ENCODE peak calls at places on chromosomes 7 and 10, in seven cellular contexts. P is Peyer's patch, S is Panc1, Z is fibroblast of villous mesenchyme, K is tibial nerve, U is WERI-Rb-1, J is AG04450. X is an unnamed sample.

GRCh38 chr10:48390933-48391845 is 84.7 kb downstream of the MAPK8 start:
- DNase-seq in P (no peak), S (peak), Z (peak), K (no peak), U (no peak), J (no peak), X (peak)

GRCh38 chr7:17625038-17625437 is 315.3 kb downstream of the SNX13 start:
- DNase-seq in P (no peak), S (no peak), Z (peak), K (no peak), U (no peak), J (peak), X (peak)

GRCh38 chr7:98211676-98212531 is 665 bp downstream of the BHLHA15 start:
- DNase-seq in P (peak), S (no peak), Z (no peak), K (no peak), U (no peak), J (no peak), X (no peak)

GRCh38 chr10:28922127-28922526 is 244.8 kb downstream of the BAMBI start:
- DNase-seq in P (no peak), S (no peak), Z (no peak), K (no peak), U (no peak), J (no peak), X (no peak)

GRCh38 chr7:118517275-118517674 is 292.8 kb downstream of the ANKRD7 start:
- DNase-seq in P (no peak), S (no peak), Z (no peak), K (no peak), U (no peak), J (no peak), X (no peak)

GRCh38 chr10:10869592-10869991 is 148.1 kb upstream of the CELF2 start:
- DNase-seq in P (no peak), S (no peak), Z (no peak), K (no peak), U (no peak), J (no peak), X (no peak)

GRCh38 chr7:34073676-34074075 is 168.3 kb downstream of the BMPER start:
- DNase-seq in P (no peak), S (no peak), Z (peak), K (no peak), U (no peak), J (no peak), X (peak)

GRCh38 chr7:108307246-108307982 is 148.8 kb downstream of the NRCAM start:
- DNase-seq in P (no peak), S (no peak), Z (no peak), K (no peak), U (no peak), J (no peak), X (no peak)

GRCh38 chr7:54796150-54796549 is 37.1 kb upstream of the SEC61G start:
- DNase-seq in P (no peak), S (no peak), Z (no peak), K (no peak), U (no peak), J (no peak), X (peak)

GRCh38 chr10:100729877-100730738 is 15.3 kb upstream of the PAX2 start:
- DNase-seq in P (no peak), S (no peak), Z (no peak), K (no peak), U (no peak), J (no peak), X (no peak)

GRCh38 chr7:37488163-37488759 is 39.6 kb upstream of the ELMO1 start:
- DNase-seq in P (no peak), S (no peak), Z (peak), K (no peak), U (peak), J (no peak), X (no peak)

GRCh38 chr7:92613214-92613613 is 23.0 kb upstream of the FAM133B start:
- DNase-seq in P (no peak), S (no peak), Z (no peak), K (no peak), U (no peak), J (no peak), X (no peak)

GRCh38 chr7:16189026-16189715 is 232.2 kb downstream of the CRPPA start:
- DNase-seq in P (no peak), S (no peak), Z (peak), K (no peak), U (no peak), J (no peak), X (peak)

GRCh38 chr10:28087675-28088351 is 88.9 kb upstream of the ODAD2 start:
- DNase-seq in P (no peak), S (no peak), Z (peak), K (no peak), U (no peak), J (peak), X (peak)

GRCh38 chr10:49579621-49580020 is 30.5 kb upstream of the SLC18A3 start:
- DNase-seq in P (no peak), S (no peak), Z (peak), K (no peak), U (no peak), J (no peak), X (peak)

DNA sequence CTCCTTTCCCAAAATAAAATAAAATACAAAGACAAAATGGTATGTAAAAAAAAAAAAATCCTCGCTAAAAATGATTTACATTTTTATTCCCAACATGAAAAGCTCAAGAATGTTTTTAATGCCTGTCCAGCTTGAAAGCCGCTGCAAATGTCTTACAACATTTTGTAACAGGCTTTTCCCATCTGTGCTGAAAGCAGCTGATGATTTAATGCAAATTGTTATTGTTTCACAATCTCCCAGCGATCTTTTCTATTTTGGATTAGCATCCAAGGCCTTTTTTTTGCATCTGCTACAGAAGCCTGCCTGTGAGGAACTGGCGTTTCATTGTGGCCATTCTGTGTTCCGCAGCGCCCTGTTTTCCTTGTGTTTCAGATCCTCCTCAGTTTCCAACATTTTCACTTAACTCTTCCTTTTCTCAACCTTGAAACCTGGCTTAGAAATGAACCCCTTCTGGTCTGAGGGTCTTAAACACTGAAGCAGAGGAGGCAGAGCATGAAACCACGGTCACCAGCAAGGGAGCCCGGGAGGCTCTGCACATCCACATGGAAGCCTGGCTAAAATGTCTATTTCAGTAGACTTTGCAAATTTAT is 712.1 kb downstream of the PARD3 start:
- DNase-seq in P (no peak), S (no peak), Z (peak), K (no peak), U (no peak), J (peak), X (peak)
- H3K4me3 ChIP-seq in P (no peak), S (no peak), Z (no peak), K (no peak), U (no peak), J (no peak), X (no peak)

GRCh38 chr7:131844380-131844779 is 288.0 kb upstream of the PODXL start:
- DNase-seq in P (no peak), S (no peak), Z (no peak), K (no peak), U (peak), J (no peak), X (no peak)
- TF ChIP-seq CTCF in P (no peak), S (no peak), Z (no peak), K (no peak), U (no peak), J (no peak), X (peak)

DNA sequence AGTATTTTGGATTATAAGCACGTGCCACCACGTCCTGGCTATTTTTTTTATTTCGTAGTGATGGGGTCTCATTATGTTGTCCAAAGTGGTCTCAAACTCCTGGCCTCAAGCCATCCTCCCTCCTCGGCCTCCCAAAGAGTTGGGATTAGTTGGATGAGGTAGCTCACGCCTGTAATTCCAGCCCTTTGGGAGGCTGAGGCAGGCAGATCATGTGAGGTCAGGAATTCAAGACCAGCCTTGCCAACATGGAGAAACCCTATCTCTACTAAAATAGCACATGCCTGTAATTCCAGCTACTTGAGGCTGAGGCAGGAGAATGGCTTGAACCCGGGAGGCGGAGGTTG is 21.8 kb upstream of the YWHAG start:
- DNase-seq in P (no peak), S (no peak), Z (no peak), K (no peak), U (no peak), J (no peak), X (peak)
- H3K4me3 ChIP-seq in P (peak), S (peak), Z (peak), K (peak), U (no peak), J (peak), X (peak)

DNA sequence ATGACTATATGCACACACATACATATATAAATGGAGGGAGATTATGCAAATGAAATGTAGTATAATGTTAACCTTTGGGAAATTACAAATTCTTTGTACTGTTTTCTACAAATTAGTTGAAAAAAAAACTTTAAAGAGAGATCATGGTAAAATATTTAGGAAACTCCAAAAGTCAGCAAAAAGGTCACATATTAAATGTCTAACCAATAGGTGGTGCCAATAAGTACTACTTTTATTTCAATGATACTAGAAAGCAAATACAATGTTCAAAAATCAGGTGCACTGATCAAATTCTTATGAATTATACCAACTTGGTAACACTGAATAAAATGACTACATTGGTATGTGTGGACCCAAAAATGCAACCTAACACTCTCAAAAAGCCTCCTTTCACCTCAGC is 276.9 kb downstream of the DOCK4 start:
- DNase-seq in P (no peak), S (no peak), Z (no peak), K (no peak), U (no peak), J (no peak), X (no peak)
- TF ChIP-seq CTCF in P (no peak), S (peak), Z (no peak), K (no peak), U (no peak), J (no peak), X (no peak)

GRCh38 chr7:22187691-22188348 is 169.1 kb downstream of the RAPGEF5 start:
- DNase-seq in P (no peak), S (no peak), Z (no peak), K (no peak), U (no peak), J (no peak), X (no peak)
- H3K4me3 ChIP-seq in P (no peak), S (no peak), Z (no peak), K (no peak), U (no peak), J (no peak), X (no peak)

GRCh38 chr7:3154881-3155494 is 111.3 kb upstream of the CARD11 start:
- DNase-seq in P (no peak), S (peak), Z (peak), K (no peak), U (peak), J (peak), X (peak)
- TF ChIP-seq CTCF in P (peak), S (peak), Z (peak), K (peak), U (peak), J (peak), X (peak)

GRCh38 chr7:100435401-100436304 is 644 bp downstream of the PPP1R35 start:
- DNase-seq in P (peak), S (no peak), Z (peak), K (no peak), U (peak), J (no peak), X (peak)

GRCh38 chr7:100433276-100433591 is 3.1 kb downstream of the PPP1R35 start:
- DNase-seq in P (no peak), S (no peak), Z (no peak), K (no peak), U (no peak), J (no peak), X (no peak)

GRCh38 chr7:100432621-100433275 is 3.1 kb downstream of the MEPCE start:
- DNase-seq in P (no peak), S (no peak), Z (no peak), K (no peak), U (no peak), J (no peak), X (no peak)

GRCh38 chr7:100433592-100434296 is 2.6 kb downstream of the PPP1R35 start:
- DNase-seq in P (no peak), S (no peak), Z (no peak), K (no peak), U (no peak), J (no peak), X (no peak)

GRCh38 chr7:100434297-100435144 is 1.8 kb downstream of the PPP1R35 start:
- DNase-seq in P (no peak), S (no peak), Z (no peak), K (no peak), U (no peak), J (no peak), X (no peak)
- H3K4me3 ChIP-seq in P (peak), S (peak), Z (peak), K (no peak), U (no peak), J (peak), X (peak)

GRCh38 chr10:64426745-64427144 is 905.5 kb downstream of the REEP3 start:
- DNase-seq in P (no peak), S (no peak), Z (no peak), K (no peak), U (no peak), J (no peak), X (no peak)

DNA sequence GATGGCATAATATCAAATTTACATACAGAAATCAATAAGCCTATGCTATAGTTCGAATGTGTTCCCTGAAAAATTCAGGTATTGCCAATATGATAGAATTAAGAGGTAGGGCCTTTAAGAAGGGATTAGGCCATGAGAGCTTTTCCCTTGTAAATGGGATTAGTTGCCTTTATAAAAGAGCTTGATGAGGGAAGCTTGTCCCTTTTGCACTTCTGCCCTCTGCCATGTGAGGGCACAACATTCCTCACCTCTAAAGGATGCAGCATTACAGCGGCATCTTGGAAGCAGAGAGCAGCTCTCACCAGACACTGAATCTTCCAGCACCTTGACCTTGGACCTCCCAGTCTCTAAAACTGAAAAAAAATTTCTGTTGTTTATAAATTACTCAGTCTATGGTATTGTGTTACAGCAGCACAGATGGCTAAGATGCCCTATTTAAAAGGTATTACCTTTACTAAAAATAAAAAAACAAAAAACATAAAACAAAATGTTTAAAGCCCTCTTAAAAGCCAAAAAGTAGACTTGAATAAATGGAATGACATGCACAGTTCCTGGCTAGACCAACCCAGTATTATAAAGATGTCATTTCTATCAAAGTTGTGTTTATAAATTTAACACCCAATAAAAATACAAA is 909.6 kb downstream of the REEP3 start:
- DNase-seq in P (no peak), S (peak), Z (no peak), K (no peak), U (peak), J (no peak), X (peak)
- TF ChIP-seq CTCF in P (peak), S (peak), Z (no peak), K (no peak), U (peak), J (no peak), X (no peak)

GRCh38 chr7:67033251-67033650 is 36.6 kb downstream of the TYW1 start:
- DNase-seq in P (no peak), S (no peak), Z (no peak), K (no peak), U (peak), J (no peak), X (no peak)
- H3K4me3 ChIP-seq in P (no peak), S (no peak), Z (no peak), K (no peak), U (no peak), J (no peak), X (no peak)

DNA sequence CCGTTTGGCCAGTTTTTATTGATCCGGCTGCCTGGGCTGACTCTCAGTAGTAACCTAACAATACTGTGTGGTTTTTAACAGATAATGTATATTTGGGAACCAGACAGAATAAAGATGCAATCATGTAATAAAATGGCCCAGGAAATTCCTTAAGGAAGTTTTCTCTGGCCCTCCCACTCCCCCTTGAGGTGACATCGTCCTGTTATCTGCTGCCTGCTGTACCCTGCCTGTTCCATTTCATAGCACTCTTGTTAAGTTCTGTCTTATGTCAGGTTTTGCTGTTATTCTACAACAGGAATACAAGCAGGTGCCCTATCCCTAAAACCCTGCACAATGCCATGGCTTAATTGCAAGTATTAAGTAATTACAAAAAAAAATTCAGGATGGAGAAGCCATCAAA is 12.5 kb downstream of the ITGB8 start:
- DNase-seq in P (no peak), S (no peak), Z (no peak), K (no peak), U (peak), J (no peak), X (no peak)
- TF ChIP-seq CTCF in P (no peak), S (peak), Z (peak), K (peak), U (peak), J (peak), X (peak)

X was measured in AG10803.